ENCODE peak calls at places on chromosome 9, in four cellular contexts. S is H9, M is K562, K is dorsolateral prefrontal cortex. W is an unnamed sample.

GRCh38 chr9:112325127-112325526 is 8.3 kb downstream of the PTBP3 start:
- DNase-seq in M (peak; percentile 60), K (no peak), S (peak; percentile 58), W (no peak)

GRCh38 chr9:130180516-130180915 is 8.3 kb downstream of the NCS1 start:
- DNase-seq in M (no peak), S (no peak), K (no peak), W (no peak)

GRCh38 chr9:89749500-89750116 is 144.8 kb downstream of the GADD45G start:
- DNase-seq in K (no peak), S (no peak), M (no peak), W (peak; percentile 23)

GRCh38 chr9:23674016-23674585 is 151.9 kb downstream of the ELAVL2 start:
- DNase-seq in M (no peak), K (no peak), S (no peak), W (no peak)

GRCh38 chr9:121688149-121688680 is 36.8 kb downstream of the DAB2IP start:
- DNase-seq in K (peak; percentile 42), M (no peak), S (no peak), W (no peak)

GRCh38 chr9:87725356-87725899 is 491 bp upstream of the CTSL start:
- DNase-seq in K (peak; percentile 71), S (peak; percentile 58), M (peak; percentile 63), W (no peak)

GRCh38 chr9:19618816-19619215 is 170.0 kb downstream of the SLC24A2 start:
- DNase-seq in M (no peak), S (no peak), K (peak; percentile 81), W (no peak)

GRCh38 chr9:128771094-128771721 is 519 bp downstream of the ZER1 start:
- DNase-seq in K (no peak), M (peak; percentile 32), S (no peak), W (peak; percentile 61)

GRCh38 chr9:113649054-113649453 is 185.5 kb downstream of the RGS3 start:
- DNase-seq in S (no peak), K (peak; percentile 87), M (no peak), W (no peak)

GRCh38 chr9:130810609-130811136 is 24.4 kb upstream of the ABL1 start:
- DNase-seq in K (no peak), S (no peak), M (no peak), W (no peak)

GRCh38 chr9:92988215-92988731 is 41.0 kb downstream of the FGD3 start:
- DNase-seq in M (no peak), S (peak; percentile 71), K (no peak), W (no peak)

GRCh38 chr9:133769511-133770075 is 31.4 kb upstream of the SARDH start:
- DNase-seq in S (peak; percentile 24), M (no peak), K (no peak), W (no peak)

GRCh38 chr9:81244631-81245030 is 444.7 kb downstream of the TLE1 start:
- DNase-seq in K (no peak), M (no peak), S (no peak), W (no peak)

GRCh38 chr9:70170151-70170795 is 88.5 kb upstream of the SMC5 start:
- DNase-seq in K (peak; percentile 29), M (no peak), S (no peak), W (no peak)

GRCh38 chr9:38205279-38205678 is 136.3 kb upstream of the SHB start:
- DNase-seq in M (no peak), K (no peak), S (no peak), W (no peak)

GRCh38 chr9:109418827-109419226 is 79.3 kb downstream of the PTPN3 start:
- DNase-seq in K (no peak), S (no peak), M (no peak), W (no peak)

GRCh38 chr9:120265791-120266190 is 314.2 kb downstream of the CDK5RAP2 start:
- DNase-seq in M (no peak), K (no peak), S (no peak), W (peak; percentile 20)

GRCh38 chr9:37639109-37639748 is 11.5 kb upstream of the FRMPD1 start:
- DNase-seq in M (no peak), K (no peak), S (no peak), W (peak; percentile 21)

GRCh38 chr9:35976726-35977125 is 18.8 kb upstream of the OR2S2 start:
- DNase-seq in S (no peak), K (no peak), M (no peak), W (no peak)

GRCh38 chr9:41229408-41230401 is 40.6 kb upstream of the ZNG1F start:
- DNase-seq in K (peak; percentile 22), M (no peak), S (peak; percentile 54), W (peak; percentile 7)

GRCh38 chr9:96073531-96074284 is 198.2 kb downstream of the ERCC6L2 start:
- DNase-seq in S (no peak), M (no peak), K (no peak), W (peak; percentile 36)

GRCh38 chr9:3912260-3912659 is 386.5 kb upstream of the RFX3 start:
- DNase-seq in S (no peak), K (no peak), M (no peak), W (peak; percentile 50)

GRCh38 chr9:76905661-76905983 is 292 bp downstream of the PRUNE2 start:
- DNase-seq in M (no peak), S (no peak), K (no peak), W (no peak)

GRCh38 chr9:135131488-135131887 is 44.0 kb downstream of the OLFM1 start:
- DNase-seq in K (no peak), M (no peak), S (no peak), W (no peak)

GRCh38 chr9:133804199-133804598 is 66.0 kb upstream of the SARDH start:
- DNase-seq in S (no peak), K (no peak), M (no peak), W (no peak)

GRCh38 chr9:129726322-129727160 is 26.3 kb downstream of the PTGES start:
- DNase-seq in K (peak; percentile 52), S (peak; percentile 94), M (peak; percentile 88), W (peak; percentile 95)

GRCh38 chr9:131851414-131851813 is 111.5 kb upstream of the RAPGEF1 start:
- DNase-seq in S (no peak), K (no peak), M (peak; percentile 40), W (no peak)

GRCh38 chr9:114850871-114851270 is 45.0 kb upstream of the TNFSF15 start:
- DNase-seq in M (no peak), K (no peak), S (no peak), W (no peak)

GRCh38 chr9:13181652-13182051 is 97.8 kb downstream of the MPDZ start:
- DNase-seq in K (no peak), S (no peak), M (no peak), W (peak; percentile 12)

GRCh38 chr9:89223398-89223977 is 44.9 kb upstream of the SHC3 start:
- DNase-seq in S (no peak), M (no peak), K (no peak), W (peak; percentile 26)

GRCh38 chr9:93119953-93120845 is 13.9 kb downstream of the NINJ1 start:
- DNase-seq in K (peak; percentile 72), M (peak; percentile 87), S (peak; percentile 23), W (peak; percentile 98)

GRCh38 chr9:129773262-129774048 is 20.6 kb upstream of the PTGES start:
- DNase-seq in M (no peak), S (no peak), K (no peak), W (peak; percentile 83)

GRCh38 chr9:87834357-87834756 is 48.3 kb upstream of the SPATA31E1 start:
- DNase-seq in K (no peak), S (peak; percentile 91), M (peak; percentile 60), W (peak; percentile 11)

GRCh38 chr9:82810902-82811301 is 252.0 kb downstream of the RASEF start:
- DNase-seq in S (peak; percentile 92), K (no peak), M (no peak), W (peak; percentile 6)

GRCh38 chr9:100011062-100011681 is 87.6 kb downstream of the ERP44 start:
- DNase-seq in K (no peak), S (no peak), M (peak; percentile 74), W (peak; percentile 70)

GRCh38 chr9:127778280-127779135 is at the start of gene SH2D3C:
- DNase-seq in K (no peak), M (peak; percentile 37), S (no peak), W (peak; percentile 61)

GRCh38 chr9:111023090-111023489 is 15.2 kb downstream of the LPAR1 start:
- DNase-seq in S (no peak), M (no peak), K (no peak), W (no peak)

GRCh38 chr9:111016046-111017026 is 21.9 kb downstream of the LPAR1 start:
- DNase-seq in M (no peak), S (no peak), K (no peak), W (peak; percentile 61)

GRCh38 chr9:111020594-111020993 is 17.7 kb downstream of the LPAR1 start:
- DNase-seq in K (no peak), S (no peak), M (no peak), W (no peak)
- H3K27me3 ChIP-seq in K (no peaks in the 10 kb centered on the region), S (no peaks in the 10 kb centered on the region), M (no peaks in the 10 kb centered on the region), W (no peaks in the 10 kb centered on the region)

DNA sequence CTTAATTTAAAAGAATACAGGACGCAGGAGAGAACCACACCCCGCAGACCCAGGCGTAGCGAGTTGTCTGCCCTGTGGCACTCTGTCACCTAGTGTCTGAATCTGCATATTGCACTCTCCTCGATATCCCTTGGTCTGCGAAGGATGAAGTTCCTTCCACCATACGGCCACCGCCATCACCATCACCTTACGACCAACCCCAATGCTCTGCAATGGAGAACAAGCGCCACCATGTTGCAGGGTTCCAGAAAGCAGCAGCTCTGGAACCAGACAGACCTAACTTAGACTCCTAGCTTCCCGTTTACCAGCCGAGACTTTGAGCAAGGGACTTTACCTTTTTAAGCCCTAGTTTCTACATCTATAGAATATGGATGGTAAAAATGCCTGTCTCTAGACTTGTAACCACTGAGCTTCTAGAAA is 77.4 kb upstream of the DMRT1 start:
- DNase-seq in M (peak; percentile 40), S (peak; percentile 90), K (peak; percentile 45), W (peak; percentile 68)
- TF ChIP-seq CTCF in M (peak; percentile 61), S (peak; percentile 91), K (peak; percentile 79), W (peak; percentile 67)

DNA sequence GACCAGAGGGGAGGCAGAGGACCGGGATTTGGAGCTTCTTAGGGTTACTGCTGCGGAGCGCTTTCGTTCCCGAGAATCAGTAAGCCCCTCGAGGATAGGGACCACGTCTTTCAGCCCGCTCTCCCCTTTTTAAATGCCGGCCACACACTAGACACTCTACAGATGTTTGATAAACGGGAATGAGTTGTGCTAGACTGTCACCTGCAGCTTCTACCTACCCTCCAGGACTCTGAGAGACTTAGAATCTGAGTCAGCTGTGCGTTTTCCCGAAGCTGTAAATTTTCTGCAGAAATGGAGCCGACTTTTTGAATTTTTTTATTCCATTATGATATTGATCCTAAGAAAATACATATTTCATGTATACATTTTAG is 670 bp downstream of the CCDC171 start:
- DNase-seq in K (no peak), S (no peak), M (no peak), W (no peak)
- H3K27ac ChIP-seq in K (peak overlapping the region; percentile 57), S (no peak overlapping the region), M (no peak overlapping the region), W (no peak overlapping the region)

DNA sequence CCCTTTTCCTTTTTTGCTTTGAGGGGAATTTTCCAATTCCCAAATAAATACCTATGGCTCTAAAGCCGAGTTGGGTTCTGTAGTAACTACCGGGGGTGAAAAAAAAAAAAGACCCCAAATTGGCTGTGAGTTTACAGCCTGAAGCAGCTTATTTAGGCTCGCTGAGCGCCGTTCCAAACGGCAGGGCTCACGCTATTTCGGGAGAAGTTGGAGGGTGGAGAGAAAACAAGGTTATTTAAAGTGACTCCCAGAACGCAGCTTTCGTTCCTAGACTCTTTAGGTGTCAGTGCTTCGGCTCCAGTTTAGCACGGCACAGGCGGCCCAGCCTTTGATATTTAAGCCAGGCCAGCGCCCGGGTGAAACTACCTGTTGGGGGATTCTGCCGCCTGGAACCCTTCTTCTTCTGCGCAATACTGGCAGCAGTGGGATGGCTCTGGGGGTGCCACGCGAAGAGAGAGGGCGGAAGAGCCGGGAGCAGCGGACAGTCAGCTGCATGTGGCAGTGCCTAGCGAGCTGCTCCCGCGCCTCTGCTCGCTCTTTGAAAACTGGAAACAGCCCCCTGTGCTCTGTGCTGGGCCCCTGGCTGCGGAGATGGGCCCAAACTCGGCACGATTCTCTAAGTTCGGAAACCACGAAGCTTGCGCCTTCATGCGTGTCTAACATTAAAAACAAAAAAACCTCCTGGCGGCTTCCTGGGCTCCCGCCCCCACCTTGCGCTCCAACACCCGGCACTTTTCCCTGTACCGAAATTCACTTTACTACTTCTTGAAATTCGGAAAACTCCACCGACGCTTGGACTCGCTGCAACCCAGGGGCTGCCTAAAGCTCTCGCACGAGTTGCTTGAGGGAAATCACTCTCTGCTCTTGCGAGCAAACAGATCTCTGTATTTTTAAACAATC is 34.5 kb upstream of the NFIB start:
- DNase-seq in M (no peak), K (no peak), S (peak; percentile 49), W (no peak)
- H3K27me3 ChIP-seq in M (peaks cover 6% of the 10 kb centered on the region), K (no peaks in the 10 kb centered on the region), S (peaks cover 42% of the 10 kb centered on the region), W (peaks cover 89% of the 10 kb centered on the region)

W was measured in cardiac muscle cell.